ENCODE peak calls at places on chromosomes 1 and 21, in five cellular contexts. V, O, F, L and J are unnamed samples.

GRCh38 chr1:8562881-8563865 is 245.3 kb downstream of the SLC45A1 start:
- DNase-seq in V (no peak), O (no peak), F (no peak), L (no peak), J (no peak)

GRCh38 chr1:91827094-91828006 is 58.6 kb downstream of the TGFBR3 start:
- DNase-seq in V (no peak), O (no peak), F (peak; percentile 17), L (peak; percentile 80), J (peak; percentile 65)

GRCh38 chr1:187842406-187843165 is 1013.8 kb downstream of the PLA2G4A start:
- DNase-seq in V (no peak), O (no peak), F (no peak), L (no peak), J (no peak)

GRCh38 chr1:41513388-41513745 is 28.9 kb upstream of the EDN2 start:
- DNase-seq in V (no peak), O (no peak), F (no peak), L (no peak), J (no peak)

GRCh38 chr1:170596701-170597100 is 64.7 kb downstream of the GORAB start:
- DNase-seq in V (no peak), O (no peak), F (no peak), L (no peak), J (no peak)

GRCh38 chr1:35929730-35930592 is 944 bp upstream of the AGO3 start:
- DNase-seq in V (peak; percentile 32), O (peak; percentile 45), F (peak; percentile 17), L (peak; percentile 82), J (peak; percentile 36)

GRCh38 chr1:109931189-109931672 is 20.6 kb downstream of the CSF1 start:
- DNase-seq in V (no peak), O (peak; percentile 80), F (peak; percentile 56), L (peak; percentile 87), J (peak; percentile 76)

GRCh38 chr1:12296623-12297022 is 66.8 kb downstream of the VPS13D start:
- DNase-seq in V (no peak), O (no peak), F (no peak), L (no peak), J (no peak)

GRCh38 chr1:171245458-171246064 is 2.7 kb upstream of the FMO1 start:
- DNase-seq in V (no peak), O (no peak), F (peak; percentile 33), L (no peak), J (no peak)

GRCh38 chr1:162055062-162055461 is 14.4 kb upstream of the NOS1AP start:
- DNase-seq in V (no peak), O (no peak), F (no peak), L (no peak), J (no peak)

GRCh38 chr1:29415156-29415830 is 179.0 kb downstream of the PTPRU start:
- DNase-seq in V (no peak), O (no peak), F (peak; percentile 29), L (peak; percentile 57), J (peak; percentile 78)

GRCh38 chr1:230797376-230798186 is 50.4 kb downstream of the CAPN9 start:
- DNase-seq in V (no peak), O (peak; percentile 68), F (peak; percentile 60), L (no peak), J (peak; percentile 31)

GRCh38 chr1:67892451-67893125 is 59.3 kb upstream of the GNG12 start:
- DNase-seq in V (no peak), O (no peak), F (no peak), L (no peak), J (no peak)

GRCh38 chr1:162213281-162213909 is 143.9 kb downstream of the NOS1AP start:
- DNase-seq in V (no peak), O (peak; percentile 74), F (no peak), L (no peak), J (no peak)

GRCh38 chr1:214004795-214005194 is 17.0 kb downstream of the PROX1 start:
- DNase-seq in V (no peak), O (no peak), F (no peak), L (no peak), J (no peak)

GRCh38 chr1:57824535-57824934 is 400.7 kb upstream of the DAB1 start:
- DNase-seq in V (no peak), O (no peak), F (no peak), L (no peak), J (peak; percentile 11)

GRCh38 chr1:48718116-48718630 is 58.5 kb downstream of the BEND5 start:
- DNase-seq in V (no peak), O (no peak), F (no peak), L (no peak), J (no peak)

GRCh38 chr1:26280333-26281042 is 602 bp downstream of the SH3BGRL3 start:
- DNase-seq in V (no peak), O (no peak), F (peak; percentile 68), L (no peak), J (no peak)

GRCh38 chr21:33121715-33122475 is 52.0 kb downstream of the OLIG1 start:
- DNase-seq in V (no peak), O (no peak), F (no peak), L (no peak), J (no peak)

GRCh38 chr1:13948851-13949490 is 249.0 kb downstream of the PRDM2 start:
- DNase-seq in V (no peak), O (peak; percentile 47), F (no peak), L (no peak), J (no peak)

GRCh38 chr1:82829527-82829926 is 1028.8 kb downstream of the ADGRL2 start:
- DNase-seq in V (no peak), O (no peak), F (no peak), L (no peak), J (no peak)

GRCh38 chr1:200053639-200054038 is 26.1 kb downstream of the NR5A2 start:
- DNase-seq in V (no peak), O (no peak), F (no peak), L (no peak), J (no peak)

GRCh38 chr1:43477716-43478115 is 24.0 kb upstream of the HYI start:
- DNase-seq in V (no peak), O (no peak), F (no peak), L (no peak), J (no peak)